ENCODE peak calls at places on chromosomes 13 and 19, in ten cellular contexts. B is upper lobe of right lung, N is HT1080, T is iris pigment epithelial cell, W is hypothalamus, S is breast epithelium, U is RPMI7951, I is hepatocyte, D is Right ventricle myocardium superior, X is AG04450. E is an unnamed sample.

GRCh38 chr19:48255376-48256303 is at the start of gene CARD8:
- DNase-seq in B (peak), N (peak), D (peak), I (peak), U (peak), S (peak), X (peak), T (peak), W (peak), E (peak)

GRCh38 chr19:54959840-54960239 is 6.3 kb upstream of the NLRP2 start:
- DNase-seq in X (no peak), D (no peak), T (no peak), U (no peak), I (no peak), S (no peak), N (no peak), B (no peak), W (no peak), E (no peak)

GRCh38 chr13:109725297-109725696 is 61.1 kb downstream of the IRS2 start:
- DNase-seq in T (no peak), X (no peak), D (no peak), S (no peak), N (no peak), W (no peak), U (no peak), B (no peak), I (no peak), E (no peak)

GRCh38 chr19:10644351-10645007 is 9.7 kb upstream of the ILF3 start:
- DNase-seq in B (peak), U (peak), S (peak), T (peak), W (peak), I (peak), N (peak), D (peak), X (peak), E (peak)

GRCh38 chr19:49421039-49421877 is 2.0 kb downstream of the PTH2 start:
- DNase-seq in I (peak), N (no peak), D (peak), X (no peak), B (peak), S (no peak), U (peak), T (peak), W (no peak), E (no peak)

GRCh38 chr13:39820606-39821005 is 165.1 kb downstream of the COG6 start:
- DNase-seq in N (no peak), S (no peak), B (no peak), W (no peak), T (no peak), D (no peak), U (no peak), I (no peak), X (no peak), E (no peak)

GRCh38 chr19:13137290-13137794 is 12.8 kb downstream of the STX10 start:
- DNase-seq in T (no peak), D (no peak), U (no peak), I (no peak), X (no peak), N (no peak), S (no peak), B (no peak), W (no peak), E (no peak)

GRCh38 chr19:38978315-38978689 is 2.8 kb upstream of the FBXO17 start:
- DNase-seq in X (no peak), W (no peak), S (no peak), B (no peak), D (no peak), I (no peak), N (no peak), U (no peak), T (no peak), E (no peak)

GRCh38 chr19:19356901-19357566 is 36.4 kb downstream of the MAU2 start:
- DNase-seq in N (no peak), T (no peak), I (no peak), U (no peak), S (no peak), B (no peak), X (no peak), D (no peak), W (no peak), E (no peak)

GRCh38 chr19:54154603-54155345 is 4.7 kb downstream of the LENG1 start:
- DNase-seq in D (no peak), U (peak), X (no peak), T (peak), B (no peak), W (no peak), N (no peak), I (no peak), S (no peak), E (no peak)

GRCh38 chr19:10899171-10899653 is 27.9 kb downstream of the CARM1 start:
- DNase-seq in T (no peak), S (peak), D (peak), U (no peak), B (peak), I (no peak), W (peak), N (no peak), X (no peak), E (peak)

GRCh38 chr13:109776575-109776974 is 9.8 kb downstream of the IRS2 start:
- DNase-seq in B (no peak), N (no peak), S (no peak), U (no peak), W (no peak), T (peak), X (no peak), I (no peak), D (no peak), E (no peak)

GRCh38 chr13:90032841-90033493 is 1314.5 kb upstream of the MIR17HG start:
- DNase-seq in S (no peak), X (no peak), I (no peak), N (no peak), D (no peak), B (peak), T (no peak), U (no peak), W (no peak), E (no peak)

GRCh38 chr19:41570639-41571112 is 5.3 kb upstream of the CEACAM21 start:
- DNase-seq in S (peak), D (peak), N (peak), X (peak), U (peak), W (peak), T (peak), I (peak), B (peak), E (peak)

GRCh38 chr19:28881616-28882015 is 331.3 kb downstream of the UQCRFS1 start:
- DNase-seq in N (no peak), X (no peak), B (no peak), U (no peak), D (no peak), W (no peak), I (no peak), T (no peak), S (no peak), E (peak)

GRCh38 chr19:49436381-49437017 is 4.8 kb downstream of the SLC17A7 start:
- DNase-seq in U (no peak), D (no peak), T (no peak), B (no peak), X (no peak), W (no peak), N (no peak), S (no peak), I (peak), E (no peak)

GRCh38 chr13:98451676-98452105 is 125.2 kb downstream of the STK24 start:
- DNase-seq in U (no peak), X (no peak), S (no peak), W (peak), I (no peak), D (no peak), T (peak), B (peak), N (no peak), E (peak)

GRCh38 chr19:36169084-36169760 is 17.0 kb upstream of the COX7A1 start:
- DNase-seq in B (no peak), X (no peak), W (no peak), T (no peak), U (no peak), D (no peak), N (no peak), I (peak), S (no peak), E (no peak)

GRCh38 chr13:51734786-51735185 is 69.2 kb downstream of the DHRS12 start:
- DNase-seq in W (no peak), B (no peak), I (no peak), S (no peak), D (no peak), U (no peak), T (peak), X (no peak), N (no peak), E (no peak)

GRCh38 chr13:79141082-79141481 is 265.0 kb downstream of the RBM26 start:
- DNase-seq in S (no peak), U (no peak), W (no peak), B (no peak), D (no peak), X (no peak), I (no peak), T (no peak), N (no peak), E (no peak)

GRCh38 chr19:52660981-52661380 is 22.8 kb upstream of the ZNF83 start:
- DNase-seq in U (peak), N (peak), I (no peak), W (no peak), T (peak), B (no peak), D (no peak), S (no peak), X (no peak), E (no peak)

GRCh38 chr13:36131215-36131930 is at the start of gene DCLK1:
- DNase-seq in S (no peak), D (peak), B (peak), X (no peak), I (peak), N (peak), W (peak), U (no peak), T (peak), E (peak)

GRCh38 chr13:69101841-69102240 is 1005.8 kb upstream of the ATXN8OS start:
- DNase-seq in T (no peak), W (no peak), U (no peak), S (no peak), D (no peak), I (no peak), B (no peak), X (no peak), N (no peak), E (no peak)

GRCh38 chr19:7618366-7618765 is 11.0 kb downstream of the XAB2 start:
- DNase-seq in I (peak), T (no peak), U (no peak), S (peak), B (peak), X (no peak), N (no peak), D (no peak), W (no peak), E (no peak)

GRCh38 chr13:44131069-44131614 is 242.5 kb upstream of the SERP2 start:
- DNase-seq in W (no peak), D (no peak), T (no peak), I (no peak), S (no peak), X (no peak), U (no peak), N (no peak), B (no peak), E (no peak)

GRCh38 chr19:2048959-2049740 is 1.9 kb downstream of the MKNK2 start:
- DNase-seq in U (no peak), I (peak), B (peak), N (no peak), S (no peak), X (no peak), T (peak), W (peak), D (peak), E (no peak)

GRCh38 chr19:35276706-35277281 is 5.5 kb upstream of the HAMP start:
- DNase-seq in B (no peak), I (no peak), D (no peak), U (no peak), N (no peak), X (no peak), S (no peak), W (no peak), T (no peak), E (no peak)

GRCh38 chr13:47179321-47179720 is 282.5 kb upstream of the HTR2A start:
- DNase-seq in N (no peak), W (no peak), U (no peak), I (no peak), D (no peak), X (no peak), S (no peak), B (no peak), T (no peak), E (no peak)

GRCh38 chr19:55553217-55554182 is 8.2 kb upstream of the SBK3 start:
- DNase-seq in I (no peak), U (no peak), T (no peak), W (no peak), X (no peak), S (no peak), D (no peak), B (no peak), N (no peak), E (no peak)

GRCh38 chr19:50943074-50943828 is 9.6 kb downstream of the KLK5 start:
- DNase-seq in W (no peak), I (no peak), U (no peak), T (no peak), S (no peak), D (no peak), N (no peak), X (no peak), B (peak), E (no peak)

GRCh38 chr19:2261438-2262172 is 5.4 kb upstream of the JSRP1 start:
- DNase-seq in U (no peak), X (no peak), I (no peak), T (no peak), D (no peak), B (peak), N (no peak), S (no peak), W (no peak), E (no peak)

E was measured in hippocampal formation.